ENCODE peak calls at places on chromosomes 2 and 18, in six cellular contexts. C is H9, D is mesendoderm, T is neuronal stem cell, Q is H1, S is mesenchymal stem cell. X is an unnamed sample.

GRCh38 chr2:233841183-233841582 is 13.2 kb downstream of the HJURP start:
- DNase-seq in C (no peak), D (no peak), T (no peak), Q (peak; percentile 17), S (no peak), X (no peak)

GRCh38 chr18:58997811-58998337 is 133.2 kb downstream of the ZNF532 start:
- DNase-seq in C (no peak), D (no peak), T (no peak), Q (peak; percentile 23), S (peak; percentile 85), X (peak; percentile 88)

GRCh38 chr18:59928201-59928600 is 28.4 kb downstream of the PMAIP1 start:
- DNase-seq in C (no peak), D (no peak), T (no peak), Q (no peak), S (no peak), X (no peak)

GRCh38 chr18:23814977-23815614 is 125.8 kb downstream of the LAMA3 start:
- DNase-seq in C (no peak), D (no peak), T (no peak), Q (no peak), S (no peak), X (no peak)

GRCh38 chr2:189661957-189662321 is 680 bp downstream of the ASNSD1 start:
- DNase-seq in C (no peak), D (no peak), T (no peak), Q (no peak), S (no peak), X (no peak)

GRCh38 chr18:46213295-46213694 is 109.1 kb downstream of the HAUS1 start:
- DNase-seq in C (no peak), D (peak; percentile 36), T (no peak), Q (no peak), S (peak; percentile 15), X (no peak)

GRCh38 chr2:160411167-160411566 is 82.4 kb downstream of the RBMS1 start:
- DNase-seq in C (no peak), D (no peak), T (no peak), Q (no peak), S (peak; percentile 61), X (no peak)

GRCh38 chr18:24177499-24178133 is 38.8 kb downstream of the CABYR start:
- DNase-seq in C (no peak), D (peak; percentile 67), T (no peak), Q (no peak), S (no peak), X (no peak)

GRCh38 chr18:27793013-27793412 is 383.9 kb downstream of the CDH2 start:
- DNase-seq in C (no peak), D (peak; percentile 65), T (no peak), Q (no peak), S (no peak), X (no peak)

GRCh38 chr2:132477436-132477835 is 60.8 kb downstream of the GPR39 start:
- DNase-seq in C (no peak), D (no peak), T (no peak), Q (no peak), S (no peak), X (no peak)

GRCh38 chr18:22822024-22822423 is 111.1 kb upstream of the RBBP8 start:
- DNase-seq in C (peak; percentile 73), D (peak; percentile 89), T (peak; percentile 65), Q (no peak), S (peak; percentile 26), X (peak; percentile 78)

GRCh38 chr2:199792381-199792780 is 58.6 kb downstream of the FTCDNL1 start:
- DNase-seq in C (no peak), D (no peak), T (no peak), Q (no peak), S (no peak), X (no peak)

GRCh38 chr2:96554293-96555145 is 18.0 kb downstream of the ARID5A start:
- DNase-seq in C (peak; percentile 84), D (peak; percentile 64), T (peak; percentile 57), Q (peak; percentile 90), S (peak; percentile 55), X (peak; percentile 41)

DNA sequence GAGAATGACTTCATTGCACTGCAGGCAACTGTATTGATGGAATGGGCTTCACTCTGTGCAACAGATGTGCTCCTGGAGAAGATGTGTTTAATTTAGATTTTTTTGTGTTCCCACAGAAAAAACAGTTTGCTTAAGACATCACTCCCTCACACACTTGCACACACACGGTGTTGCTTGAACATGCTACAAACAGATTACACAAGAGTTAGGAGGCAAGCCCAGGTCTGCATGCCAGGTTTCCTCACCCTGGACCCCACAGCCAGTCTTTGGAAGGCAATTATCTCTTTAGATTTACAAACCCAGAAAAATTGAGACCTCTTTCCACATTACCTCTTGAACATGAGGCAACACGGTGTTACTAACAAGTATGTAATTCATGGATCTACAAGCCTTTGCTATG is 93.7 kb upstream of the KLHL29 start:
- DNase-seq in C (no peak), D (no peak), T (no peak), Q (no peak), S (no peak), X (no peak)
- H3K27me3 ChIP-seq in C (no peaks in the 10 kb centered on the region), D (no peaks in the 10 kb centered on the region), T (no peaks in the 10 kb centered on the region), Q (no peaks in the 10 kb centered on the region), S (peaks cover 3% of the 10 kb centered on the region), X (peaks cover 4% of the 10 kb centered on the region)

DNA sequence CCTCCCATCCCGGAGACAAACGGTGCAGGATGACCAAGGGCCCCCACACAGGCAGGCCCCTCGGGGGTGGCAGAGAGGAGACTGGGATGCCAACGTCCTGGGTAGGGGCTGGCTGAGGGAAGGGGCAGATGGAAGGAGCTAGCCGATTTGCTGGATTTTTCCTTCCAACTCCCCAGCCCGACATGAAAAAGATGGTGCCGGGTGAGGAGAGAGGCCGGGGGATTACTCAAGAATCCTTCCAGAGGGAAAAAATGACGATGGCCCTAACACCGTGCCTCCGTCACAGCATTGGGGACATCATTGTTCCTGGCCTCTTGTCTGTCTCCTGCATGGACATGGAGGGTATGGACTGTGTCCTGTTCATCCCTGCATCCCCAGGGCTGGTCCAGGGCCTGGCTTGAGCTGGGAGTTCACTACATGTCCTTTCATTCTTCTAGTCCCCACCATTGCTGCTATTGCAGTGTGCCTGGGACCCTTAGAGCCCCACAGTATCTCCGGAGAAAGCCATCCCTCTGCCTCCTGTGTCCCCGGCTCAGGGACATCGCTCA is 217.7 kb downstream of the TNS1 start:
- DNase-seq in C (no peak), D (no peak), T (no peak), Q (no peak), S (no peak), X (no peak)
- H2BK15ac ChIP-seq in C (no peak overlapping the region), D (no peak overlapping the region), T (no peak overlapping the region), Q (no peak overlapping the region), S (no peak overlapping the region), X (no peak overlapping the region)

GRCh38 chr2:236979664-236980063 is 106.0 kb upstream of the COPS8 start:
- DNase-seq in C (no peak), D (no peak), T (no peak), Q (no peak), S (no peak), X (no peak)

GRCh38 chr2:236977199-236977883 is 108.3 kb upstream of the COPS8 start:
- DNase-seq in C (no peak), D (no peak), T (no peak), Q (no peak), S (no peak), X (no peak)

GRCh38 chr2:236980961-236981360 is 104.7 kb upstream of the COPS8 start:
- DNase-seq in C (no peak), D (no peak), T (no peak), Q (no peak), S (no peak), X (no peak)

GRCh38 chr2:236976271-236977120 is 109.2 kb upstream of the COPS8 start:
- DNase-seq in C (no peak), D (no peak), T (no peak), Q (no peak), S (no peak), X (no peak)

DNA sequence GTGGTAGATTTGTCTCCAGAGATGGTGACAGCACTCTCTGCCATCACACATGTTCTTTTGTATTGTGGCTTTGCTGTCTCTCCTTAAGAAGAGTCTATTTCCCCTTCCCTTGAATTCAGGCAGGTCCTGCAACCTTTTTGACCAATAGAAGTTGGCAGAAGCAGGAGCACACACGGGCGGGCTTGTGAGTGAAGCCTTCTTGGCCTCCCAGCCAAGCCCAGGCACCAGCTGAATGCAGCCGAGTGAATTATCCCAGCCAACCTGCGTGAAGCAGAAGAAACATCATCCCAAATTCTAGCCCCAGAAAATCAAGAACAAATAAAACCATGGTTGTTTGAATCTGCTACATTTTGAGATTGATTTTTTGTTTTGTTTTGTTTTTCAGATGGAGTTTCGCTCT is 107.7 kb upstream of the COPS8 start:
- DNase-seq in C (no peak), D (no peak), T (no peak), Q (no peak), S (no peak), X (no peak)
- H3K27me3 ChIP-seq in C (no peaks in the 10 kb centered on the region), D (no peaks in the 10 kb centered on the region), T (no peaks in the 10 kb centered on the region), Q (no peaks in the 10 kb centered on the region), S (peaks cover 36% of the 10 kb centered on the region), X (peaks cover 15% of the 10 kb centered on the region)

GRCh38 chr2:65700004-65700651 is 267.7 kb upstream of the SPRED2 start:
- DNase-seq in C (no peak), D (no peak), T (no peak), Q (no peak), S (no peak), X (no peak)
- H2BK15ac ChIP-seq in C (no peak overlapping the region), D (no peak overlapping the region), T (no peak overlapping the region), Q (no peak overlapping the region), S (no peak overlapping the region), X (no peak overlapping the region)

DNA sequence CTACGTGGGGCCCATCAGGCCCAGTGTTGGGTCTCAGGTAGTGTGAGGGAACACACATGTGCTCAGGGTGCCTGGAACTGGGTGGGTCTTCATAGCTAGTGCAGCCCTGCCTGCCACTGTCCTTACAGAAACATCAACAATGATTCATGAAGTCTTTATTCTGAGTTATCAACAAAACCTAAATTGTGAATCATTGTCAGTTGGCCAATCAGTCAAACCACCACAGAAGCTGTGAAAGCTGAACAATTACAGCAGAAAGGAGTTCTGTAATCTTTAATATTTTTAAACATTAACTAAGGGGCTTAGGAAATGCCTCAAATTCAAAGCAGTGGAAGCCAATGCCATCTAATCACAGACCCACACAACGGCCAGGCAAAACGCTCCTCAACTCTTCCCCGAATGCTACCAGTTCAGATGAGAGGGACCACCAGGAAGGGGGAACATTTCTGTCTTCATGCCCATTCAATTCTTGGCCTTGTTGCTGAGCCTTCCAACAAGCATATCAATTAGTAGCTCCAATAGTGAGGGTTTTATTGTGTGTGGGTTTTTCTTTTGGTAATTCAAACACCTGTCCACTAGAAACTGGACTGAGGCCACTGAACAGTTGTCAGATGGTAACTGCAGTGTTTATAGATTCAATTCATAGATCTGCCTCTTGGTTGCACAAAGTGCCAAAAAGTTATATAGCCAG is 83.0 kb upstream of the ZNF521 start:
- DNase-seq in C (no peak), D (no peak), T (no peak), Q (no peak), S (no peak), X (no peak)
- H3K27me3 ChIP-seq in C (no peaks in the 10 kb centered on the region), D (no peaks in the 10 kb centered on the region), T (no peaks in the 10 kb centered on the region), Q (no peaks in the 10 kb centered on the region), S (no peaks in the 10 kb centered on the region), X (no peaks in the 10 kb centered on the region)

GRCh38 chr18:14900435-14900834 is 152.5 kb downstream of the ANKRD30B start:
- DNase-seq in C (no peak), D (no peak), T (no peak), Q (no peak), S (no peak), X (no peak)
- H2BK15ac ChIP-seq in C (no peak overlapping the region), D (no peak overlapping the region), T (no peak overlapping the region), Q (no peak overlapping the region), S (no peak overlapping the region), X (no peak overlapping the region)